ENCODE peak calls at places on chromosome X, in four cellular contexts. One of them, this sample, is unnamed. For H3K9me3, the result is how much of the 10 kb centered on the place peaks cover.

GRCh38 chrX:45505214-45505613 is 304.5 kb upstream of the DIPK2B start:
- DNase-seq in prostate gland: no peak
- DNase-seq in IMR-90: peak
- DNase-seq in AG04450: peak
- DNase-seq in this sample: peak

GRCh38 chrX:131728295-131729145 is 184.6 kb downstream of the OR13H1 start:
- DNase-seq in prostate gland: no peak
- DNase-seq in IMR-90: peak
- DNase-seq in AG04450: no peak
- DNase-seq in this sample: no peak

GRCh38 chrX:10158279-10158939 is 1.6 kb downstream of the CLCN4 start:
- DNase-seq in IMR-90: no peak
- DNase-seq in AG04450: no peak
- DNase-seq in prostate gland: no peak
- DNase-seq in this sample: peak

GRCh38 chrX:27555514-27555913 is 34.6 kb upstream of the DCAF8L2 start:
- DNase-seq in AG04450: no peak
- DNase-seq in prostate gland: no peak
- DNase-seq in IMR-90: peak
- DNase-seq in this sample: no peak

GRCh38 chrX:989959-990510 is 222.4 kb downstream of the CRLF2 start:
- DNase-seq in prostate gland: no peak
- DNase-seq in AG04450: no peak
- DNase-seq in IMR-90: peak
- DNase-seq in this sample: no peak

GRCh38 chrX:5644786-5645185 is 583.9 kb downstream of the NLGN4X start:
- DNase-seq in AG04450: no peak
- DNase-seq in prostate gland: no peak
- DNase-seq in IMR-90: no peak
- DNase-seq in this sample: no peak

GRCh38 chrX:47507204-47507878 is 24.3 kb upstream of the ZNF41 start:
- DNase-seq in IMR-90: no peak
- DNase-seq in prostate gland: no peak
- DNase-seq in AG04450: no peak
- DNase-seq in this sample: no peak

GRCh38 chrX:103733017-103733416 is 22.3 kb downstream of the TMEM31 start:
- DNase-seq in AG04450: no peak
- DNase-seq in prostate gland: no peak
- DNase-seq in IMR-90: no peak
- DNase-seq in this sample: no peak

GRCh38 chrX:39736219-39737211 is 361.2 kb downstream of the BCOR start:
- DNase-seq in AG04450: no peak
- DNase-seq in prostate gland: peak
- DNase-seq in IMR-90: peak
- DNase-seq in this sample: peak

GRCh38 chrX:71111851-71112468 is 583 bp upstream of the IL2RG start:
- DNase-seq in prostate gland: no peak
- DNase-seq in IMR-90: no peak
- DNase-seq in AG04450: no peak
- DNase-seq in this sample: no peak

GRCh38 chrX:386768-387575 is at the start of gene PPP2R3B:
- DNase-seq in AG04450: peak
- DNase-seq in IMR-90: peak
- DNase-seq in prostate gland: peak
- DNase-seq in this sample: peak

GRCh38 chrX:9369802-9370291 is 95.0 kb upstream of the TBL1X start:
- DNase-seq in IMR-90: no peak
- DNase-seq in prostate gland: no peak
- DNase-seq in AG04450: no peak
- DNase-seq in this sample: no peak

GRCh38 chrX:31021537-31021936 is 50.3 kb downstream of the FTHL17 start:
- DNase-seq in IMR-90: no peak
- DNase-seq in prostate gland: no peak
- DNase-seq in AG04450: no peak
- DNase-seq in this sample: no peak

GRCh38 chrX:40644821-40645358 is 2.5 kb downstream of the CXorf38 start:
- DNase-seq in prostate gland: peak
- DNase-seq in IMR-90: peak
- DNase-seq in AG04450: no peak
- DNase-seq in this sample: peak

GRCh38 chrX:16869393-16870094 is 618 bp downstream of the RBBP7 start:
- DNase-seq in AG04450: no peak
- DNase-seq in IMR-90: peak
- DNase-seq in prostate gland: peak
- DNase-seq in this sample: peak

GRCh38 chrX:95383778-95384177 is 1300.9 kb upstream of the DIAPH2 start:
- DNase-seq in IMR-90: no peak
- DNase-seq in AG04450: no peak
- DNase-seq in prostate gland: peak
- DNase-seq in this sample: no peak

GRCh38 chrX:107571296-107571998 is 56.9 kb upstream of the PRPS1 start:
- DNase-seq in AG04450: peak
- DNase-seq in prostate gland: no peak
- DNase-seq in IMR-90: peak
- DNase-seq in this sample: peak

GRCh38 chrX:49934729-49935128 is 12.3 kb downstream of the CLCN5 start:
- DNase-seq in prostate gland: no peak
- DNase-seq in AG04450: no peak
- DNase-seq in IMR-90: no peak
- DNase-seq in this sample: no peak

GRCh38 chrX:132407704-132408103 is 81.1 kb downstream of the MBNL3 start:
- DNase-seq in prostate gland: no peak
- DNase-seq in IMR-90: no peak
- DNase-seq in AG04450: no peak
- DNase-seq in this sample: no peak

GRCh38 chrX:113269203-113269602 is 428.6 kb upstream of the AMOT start:
- DNase-seq in prostate gland: no peak
- DNase-seq in IMR-90: no peak
- DNase-seq in AG04450: no peak
- DNase-seq in this sample: no peak
- H3K9me3 ChIP-seq in prostate gland: under half
- H3K9me3 ChIP-seq in IMR-90: under half
- H3K9me3 ChIP-seq in AG04450: under half
- H3K9me3 ChIP-seq in this sample: under half

DNA sequence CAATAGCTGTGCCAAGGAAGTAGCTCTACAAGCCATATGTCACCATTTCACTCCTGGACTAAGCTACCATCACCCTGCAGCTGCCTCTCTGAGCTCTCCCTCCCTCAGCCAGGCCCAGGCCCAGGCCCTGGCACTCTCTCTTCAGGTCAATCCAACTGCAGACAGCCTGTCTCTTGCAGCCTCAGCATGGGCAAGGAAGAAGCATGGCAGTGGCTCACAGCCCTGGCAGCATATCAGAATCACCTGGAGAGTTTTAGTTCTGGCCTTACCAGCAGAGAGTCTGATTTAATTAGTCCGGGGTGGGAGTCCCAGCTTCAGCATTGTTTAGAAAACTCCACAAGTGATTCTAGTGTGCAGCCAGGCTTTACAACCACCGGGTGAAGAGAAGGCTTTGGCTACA is 31.5 kb downstream of the NALF2 start:
- DNase-seq in IMR-90: no peak
- DNase-seq in prostate gland: no peak
- DNase-seq in AG04450: no peak
- DNase-seq in this sample: no peak
- H3K9me3 ChIP-seq in IMR-90: under half
- H3K9me3 ChIP-seq in prostate gland: under half
- H3K9me3 ChIP-seq in AG04450: under half
- H3K9me3 ChIP-seq in this sample: under half

DNA sequence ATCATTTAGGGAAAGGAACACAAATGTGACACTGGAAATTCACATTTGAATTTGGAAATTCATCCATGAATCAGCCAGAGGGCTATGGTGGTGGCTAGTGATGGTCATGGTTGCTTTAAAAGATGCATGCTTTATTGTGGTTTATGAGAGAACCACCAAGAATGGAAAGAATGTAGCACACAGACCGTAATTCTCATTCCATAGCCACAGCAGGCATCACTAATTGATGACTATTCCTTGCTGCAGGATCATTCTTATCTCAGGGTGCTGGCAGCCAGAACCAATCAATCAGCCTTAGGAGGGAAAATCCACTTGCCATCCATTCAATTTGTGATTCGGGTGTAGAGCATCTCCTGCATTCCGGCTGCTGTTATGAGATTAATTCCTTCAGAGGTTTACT is 115.6 kb downstream of the DHRSX start:
- DNase-seq in prostate gland: no peak
- DNase-seq in AG04450: peak
- DNase-seq in IMR-90: peak
- DNase-seq in this sample: peak
- H3K9me3 ChIP-seq in prostate gland: under half
- H3K9me3 ChIP-seq in AG04450: under half
- H3K9me3 ChIP-seq in IMR-90: under half
- H3K9me3 ChIP-seq in this sample: under half

GRCh38 chrX:79462458-79462857 is 95.3 kb upstream of the ITM2A start:
- DNase-seq in prostate gland: no peak
- DNase-seq in IMR-90: no peak
- DNase-seq in AG04450: no peak
- DNase-seq in this sample: no peak

DNA sequence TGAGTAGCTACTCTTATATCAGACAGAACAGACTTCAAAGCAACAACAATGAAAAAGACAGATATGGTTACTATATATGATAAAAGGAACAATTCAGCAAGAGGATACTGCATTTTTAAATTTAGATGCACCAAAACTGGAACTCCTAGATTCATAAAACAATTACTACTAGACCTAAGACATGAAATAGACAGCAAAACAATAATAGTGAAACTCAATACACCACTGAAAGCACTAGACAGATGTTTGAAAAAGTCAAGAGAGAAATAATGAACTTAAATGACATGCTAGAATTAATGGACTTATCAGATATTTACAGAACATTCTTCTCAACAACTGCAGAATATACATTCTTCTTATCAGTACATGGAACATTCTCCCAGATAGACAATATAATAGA is 99.5 kb upstream of the ITM2A start:
- DNase-seq in AG04450: no peak
- DNase-seq in IMR-90: no peak
- DNase-seq in prostate gland: no peak
- DNase-seq in this sample: no peak
- H3K9me3 ChIP-seq in AG04450: under half
- H3K9me3 ChIP-seq in IMR-90: under half
- H3K9me3 ChIP-seq in prostate gland: under half
- H3K9me3 ChIP-seq in this sample: under half

GRCh38 chrX:153417637-153418036 is 6.4 kb downstream of the ZFP92 start:
- DNase-seq in IMR-90: no peak
- DNase-seq in AG04450: no peak
- DNase-seq in prostate gland: no peak
- DNase-seq in this sample: no peak

GRCh38 chrX:153421856-153422255 is 10.6 kb downstream of the ZFP92 start:
- DNase-seq in prostate gland: no peak
- DNase-seq in AG04450: no peak
- DNase-seq in IMR-90: no peak
- DNase-seq in this sample: no peak

GRCh38 chrX:153423652-153424051 is 12.4 kb downstream of the ZFP92 start:
- DNase-seq in AG04450: no peak
- DNase-seq in prostate gland: no peak
- DNase-seq in IMR-90: no peak
- DNase-seq in this sample: no peak

GRCh38 chrX:153416781-153417180 is 5.5 kb downstream of the ZFP92 start:
- DNase-seq in AG04450: no peak
- DNase-seq in IMR-90: no peak
- DNase-seq in prostate gland: no peak
- DNase-seq in this sample: no peak

GRCh38 chrX:153420851-153421599 is 9.8 kb downstream of the ZFP92 start:
- DNase-seq in prostate gland: no peak
- DNase-seq in IMR-90: no peak
- DNase-seq in AG04450: no peak
- DNase-seq in this sample: no peak
- H3K9me3 ChIP-seq in prostate gland: under half
- H3K9me3 ChIP-seq in IMR-90: under half
- H3K9me3 ChIP-seq in AG04450: under half
- H3K9me3 ChIP-seq in this sample: under half

DNA sequence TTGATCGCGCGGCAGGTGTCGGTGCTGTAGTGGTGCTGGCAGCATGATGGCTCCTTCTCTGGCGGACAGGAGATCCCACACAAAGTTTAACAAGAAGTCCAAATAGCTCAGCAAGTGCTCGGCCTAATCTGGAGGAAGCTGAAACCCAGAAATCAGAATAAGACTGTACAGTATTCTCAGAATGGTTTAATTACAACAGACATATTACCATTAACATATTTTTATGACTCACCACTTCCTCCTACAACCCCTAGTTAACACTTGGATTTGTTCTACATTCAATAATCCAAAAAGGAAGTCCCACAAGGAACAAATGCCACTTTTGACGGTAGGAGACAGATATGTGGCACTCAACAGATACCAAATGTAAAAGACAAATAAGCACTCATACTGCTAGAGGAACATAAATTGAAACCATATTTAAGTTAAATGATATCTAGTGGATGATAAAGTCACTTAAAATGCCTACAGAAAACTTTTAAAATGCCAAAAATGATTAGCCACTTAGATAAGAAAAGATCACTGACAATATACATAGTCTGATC is 91.2 kb downstream of the HUWE1 start:
- DNase-seq in AG04450: no peak
- DNase-seq in prostate gland: no peak
- DNase-seq in IMR-90: no peak
- DNase-seq in this sample: no peak
- H3K9me3 ChIP-seq in AG04450: under half
- H3K9me3 ChIP-seq in prostate gland: under half
- H3K9me3 ChIP-seq in IMR-90: under half
- H3K9me3 ChIP-seq in this sample: under half

GRCh38 chrX:23805379-23805778 is 22.4 kb downstream of the SAT1 start:
- DNase-seq in IMR-90: no peak
- DNase-seq in prostate gland: no peak
- DNase-seq in AG04450: no peak
- DNase-seq in this sample: no peak
- H3K9me3 ChIP-seq in IMR-90: under half
- H3K9me3 ChIP-seq in prostate gland: under half
- H3K9me3 ChIP-seq in AG04450: under half
- H3K9me3 ChIP-seq in this sample: under half

DNA sequence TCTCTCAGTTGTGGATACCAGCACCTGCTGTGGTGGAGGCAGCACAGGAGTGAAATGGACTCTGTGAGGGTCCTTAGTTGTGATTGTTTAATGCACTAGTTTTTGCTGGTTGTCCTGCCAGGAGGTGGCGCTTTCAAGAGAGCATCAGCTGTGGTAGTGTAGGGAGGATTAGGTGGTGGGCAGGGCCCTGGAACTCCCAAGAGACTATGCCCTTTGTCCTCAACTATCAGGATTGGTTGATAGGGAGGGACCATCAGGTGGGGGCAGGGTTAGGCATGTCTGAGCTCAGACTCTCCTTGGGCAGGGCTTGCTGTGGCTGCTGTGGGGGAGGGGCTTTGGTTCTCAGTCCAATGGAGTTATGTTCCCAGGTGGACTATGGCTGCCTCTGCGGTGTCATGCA is 121.9 kb downstream of the RRAGB start:
- DNase-seq in AG04450: no peak
- DNase-seq in IMR-90: no peak
- DNase-seq in prostate gland: no peak
- DNase-seq in this sample: no peak
- H3K9me3 ChIP-seq in AG04450: under half
- H3K9me3 ChIP-seq in IMR-90: under half
- H3K9me3 ChIP-seq in prostate gland: under half
- H3K9me3 ChIP-seq in this sample: under half

DNA sequence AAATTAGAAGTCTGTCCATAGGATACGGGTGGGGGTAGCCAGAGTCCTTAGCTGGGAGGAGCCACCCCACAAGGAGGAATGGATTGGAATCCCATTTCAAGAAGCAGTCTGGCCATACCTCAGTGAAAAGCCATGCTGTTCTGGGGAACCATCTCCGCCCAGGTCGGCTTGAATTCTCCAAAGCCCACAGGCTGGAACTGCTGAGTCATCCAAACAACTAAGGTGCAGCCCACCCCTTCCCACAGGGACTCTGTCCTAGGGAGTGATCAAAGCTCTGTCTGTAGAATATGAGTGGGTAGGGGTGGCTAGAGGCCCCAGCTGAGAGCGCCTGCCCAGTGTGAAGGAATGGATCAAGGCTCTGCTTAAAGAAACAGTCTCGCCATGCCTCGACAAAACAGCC is 38.8 kb downstream of the ZXDA start:
- DNase-seq in IMR-90: no peak
- DNase-seq in prostate gland: no peak
- DNase-seq in AG04450: no peak
- DNase-seq in this sample: no peak
- H3K9me3 ChIP-seq in IMR-90: under half
- H3K9me3 ChIP-seq in prostate gland: under half
- H3K9me3 ChIP-seq in AG04450: under half
- H3K9me3 ChIP-seq in this sample: under half

This sample was measured in MG63.